ENCODE peak calls at places on chromosomes 2 and 18, in five cellular contexts. Q, S, L, B and C are unnamed samples.
A peak's percentile ranks its signal among the peaks of the same experiment; 100 is the strongest.

GRCh38 chr2:13050764-13051163 is 334.0 kb downstream of the TRIB2 start:
- DNase-seq in Q (no peak), S (no peak), L (no peak), B (no peak), C (no peak)

GRCh38 chr2:113178891-113179290 is 5.1 kb downstream of the PSD4 start:
- DNase-seq in Q (no peak), S (peak; percentile 50), L (no peak), B (no peak), C (no peak)

GRCh38 chr18:12278765-12279682 is 24.9 kb downstream of the CIDEA start:
- DNase-seq in Q (no peak), S (no peak), L (peak; percentile 49), B (peak; percentile 84), C (no peak)

GRCh38 chr2:232330068-232330999 is 48.2 kb upstream of the ALPP start:
- DNase-seq in Q (no peak), S (no peak), L (peak; percentile 10), B (peak; percentile 34), C (no peak)

GRCh38 chr18:76955529-76956170 is 133.3 kb downstream of the ZNF236 start:
- DNase-seq in Q (no peak), S (no peak), L (no peak), B (no peak), C (no peak)

GRCh38 chr2:12918138-12918840 is 201.6 kb downstream of the TRIB2 start:
- DNase-seq in Q (no peak), S (no peak), L (no peak), B (no peak), C (no peak)

GRCh38 chr2:179031731-179032408 is 18.1 kb downstream of the CCDC141 start:
- DNase-seq in Q (no peak), S (peak; percentile 43), L (no peak), B (peak; percentile 28), C (no peak)

GRCh38 chr2:142824756-142825155 is 52.7 kb upstream of the KYNU start:
- DNase-seq in Q (no peak), S (no peak), L (no peak), B (no peak), C (no peak)

GRCh38 chr2:62292190-62292589 is 96.3 kb downstream of the B3GNT2 start:
- DNase-seq in Q (no peak), S (no peak), L (no peak), B (no peak), C (peak; percentile 8)

GRCh38 chr2:85549826-85550225 is 10.9 kb downstream of the MAT2A start:
- DNase-seq in Q (no peak), S (no peak), L (no peak), B (peak; percentile 78), C (no peak)

GRCh38 chr2:240503848-240504247 is 53.9 kb downstream of the ANKMY1 start:
- DNase-seq in Q (no peak), S (no peak), L (no peak), B (no peak), C (no peak)

GRCh38 chr2:182522428-182522896 is 95.6 kb upstream of the PDE1A start:
- DNase-seq in Q (peak; percentile 36), S (no peak), L (no peak), B (no peak), C (peak; percentile 88)

GRCh38 chr18:48843596-48843995 is 107.2 kb downstream of the SMAD7 start:
- DNase-seq in Q (no peak), S (no peak), L (peak; percentile 2), B (no peak), C (no peak)

GRCh38 chr2:146388757-146389156 is 1456.1 kb upstream of the ACVR2A start:
- DNase-seq in Q (no peak), S (no peak), L (no peak), B (no peak), C (no peak)

GRCh38 chr2:8684421-8684884 is 2.6 kb downstream of the ID2 start:
- DNase-seq in Q (no peak), S (peak; percentile 27), L (no peak), B (no peak), C (no peak)

GRCh38 chr18:37550118-37550875 is 15.3 kb downstream of the CELF4 start:
- DNase-seq in Q (no peak), S (no peak), L (no peak), B (no peak), C (no peak)

GRCh38 chr2:146321175-146321574 is 1523.7 kb upstream of the ACVR2A start:
- DNase-seq in Q (no peak), S (no peak), L (no peak), B (no peak), C (no peak)

GRCh38 chr2:235642446-235643107 is 148.7 kb downstream of the AGAP1 start:
- DNase-seq in Q (no peak), S (no peak), L (no peak), B (no peak), C (peak; percentile 36)

GRCh38 chr2:20430035-20430434 is 16.8 kb upstream of the RHOB start:
- DNase-seq in Q (no peak), S (no peak), L (no peak), B (no peak), C (no peak)

GRCh38 chr2:205580591-205580990 is 101.7 kb upstream of the NRP2 start:
- DNase-seq in Q (no peak), S (no peak), L (no peak), B (no peak), C (no peak)

GRCh38 chr2:113133696-113134558 is 6.5 kb downstream of the IL1RN start:
- DNase-seq in Q (no peak), S (no peak), L (no peak), B (no peak), C (no peak)

GRCh38 chr2:160570386-160570785 is 76.8 kb upstream of the RBMS1 start:
- DNase-seq in Q (no peak), S (no peak), L (no peak), B (no peak), C (no peak)

GRCh38 chr2:171318463-171318934 is 115.3 kb downstream of the METTL8 start:
- DNase-seq in Q (no peak), S (peak; percentile 19), L (peak; percentile 37), B (no peak), C (no peak)

GRCh38 chr2:202542142-202542541 is 92.6 kb upstream of the FAM117B start:
- DNase-seq in Q (no peak), S (no peak), L (no peak), B (no peak), C (peak; percentile 57)